ENCODE peak calls at places on chromosomes 6 and 20, in nine cellular contexts. I is NCI-H2029 treated with DMSO at 0.1 percent for 48 hours; Z is SW 1271; N is AG20443; H is activated CD4-positive, alpha-beta T cell treated with anti-CD3 and anti-CD28 coated beads, Interleukin-2, amount 50 U/mL, for 48 hours; Q is NCI-H2081; U is caudate nucleus; K is CD4-positive, alpha-beta memory T cell; J is mucosa of gallbladder. O is an unnamed sample.

GRCh38 chr6:83042671-83043070 is 23.0 kb downstream of the UBE3D start:
- DNase-seq in K (no peak), U (no peak), Z (no peak), H (no peak), N (no peak), Q (no peak), I (no peak), J (no peak), O (no peak)

GRCh38 chr6:13836170-13836569 is 21.8 kb upstream of the MCUR1 start:
- DNase-seq in K (no peak), Z (no peak), H (no peak), I (peak), N (no peak), Q (no peak), U (no peak), J (no peak), O (peak)

GRCh38 chr6:26383624-26384417 is 913 bp downstream of the BTN2A2 start:
- DNase-seq in Z (peak), Q (no peak), I (peak), K (no peak), U (no peak), H (peak), N (peak), J (no peak), O (no peak)

GRCh38 chr6:106134906-106135634 is 48.9 kb downstream of the PRDM1 start:
- DNase-seq in K (no peak), U (no peak), H (peak), N (peak), J (no peak), Z (no peak), I (no peak), Q (no peak), O (peak)

GRCh38 chr20:23061713-23062561 is 12.5 kb upstream of the THBD start:
- DNase-seq in U (no peak), H (no peak), I (no peak), K (no peak), Q (peak), J (peak), Z (peak), N (peak), O (peak)

GRCh38 chr6:140138311-140138994 is 764.0 kb upstream of the CITED2 start:
- DNase-seq in U (no peak), N (peak), Z (no peak), H (no peak), K (no peak), I (no peak), J (no peak), Q (no peak), O (no peak)

GRCh38 chr6:147615659-147616456 is 107.4 kb downstream of the SAMD5 start:
- DNase-seq in Z (no peak), U (no peak), J (no peak), I (no peak), K (no peak), N (no peak), H (no peak), Q (no peak), O (no peak)

GRCh38 chr6:884570-884969 is 191.6 kb upstream of the EXOC2 start:
- DNase-seq in K (no peak), I (no peak), Q (no peak), N (no peak), U (no peak), Z (no peak), J (no peak), H (no peak), O (no peak)

GRCh38 chr6:32973934-32974333 is 5.5 kb downstream of the BRD2 start:
- DNase-seq in Z (peak), U (no peak), Q (peak), K (peak), J (no peak), H (no peak), I (no peak), N (peak), O (peak)

GRCh38 chr6:38942442-38942841 is 106.1 kb upstream of the GLP1R start:
- DNase-seq in U (no peak), J (peak), Q (no peak), Z (no peak), I (no peak), H (no peak), K (no peak), N (no peak), O (no peak)

GRCh38 chr6:75446278-75446880 is 47.2 kb downstream of the FILIP1 start:
- DNase-seq in H (no peak), J (no peak), Z (no peak), Q (no peak), I (no peak), K (no peak), U (no peak), N (no peak), O (no peak)

GRCh38 chr20:61112515-61112914 is 139.5 kb upstream of the CDH4 start:
- DNase-seq in N (no peak), I (no peak), Z (no peak), Q (no peak), J (no peak), K (no peak), U (no peak), H (no peak), O (no peak)

GRCh38 chr6:122014961-122015360 is 384.5 kb upstream of the HSF2 start:
- DNase-seq in J (no peak), U (no peak), K (no peak), H (no peak), N (peak), Z (no peak), I (no peak), Q (no peak), O (peak)

GRCh38 chr20:3470627-3471396 is at the start of gene ATRN:
- DNase-seq in Z (peak), Q (peak), U (peak), J (peak), K (peak), I (peak), H (peak), N (peak), O (peak)

GRCh38 chr6:70956451-70957283 is at the start of gene B3GAT2:
- DNase-seq in J (no peak), Z (no peak), I (no peak), U (no peak), Q (peak), H (peak), K (peak), N (peak), O (peak)

GRCh38 chr6:75128881-75129570 is 76.8 kb downstream of the COL12A1 start:
- DNase-seq in H (no peak), K (no peak), N (no peak), Q (no peak), U (no peak), J (no peak), I (no peak), Z (no peak), O (no peak)

GRCh38 chr20:60055740-60056139 is 97.5 kb downstream of the CDH26 start:
- DNase-seq in J (peak), I (no peak), Z (peak), H (peak), K (peak), N (no peak), Q (no peak), U (no peak), O (no peak)

GRCh38 chr6:154249499-154250298 is 106.9 kb downstream of the IPCEF1 start:
- DNase-seq in H (no peak), I (no peak), U (no peak), K (peak), Z (no peak), N (no peak), J (no peak), Q (no peak), O (no peak)

GRCh38 chr6:144284753-144285547 is at the start of gene UTRN:
- DNase-seq in U (no peak), H (peak), K (peak), Q (peak), J (peak), Z (peak), I (no peak), N (peak), O (peak)

GRCh38 chr20:25083141-25083772 is 1.3 kb upstream of the VSX1 start:
- DNase-seq in H (no peak), U (no peak), K (no peak), I (no peak), Z (no peak), Q (no peak), N (no peak), J (no peak), O (peak)

GRCh38 chr20:49557449-49557848 is 10.5 kb downstream of the PTGIS start:
- DNase-seq in Q (no peak), Z (no peak), H (no peak), N (no peak), I (no peak), J (no peak), U (no peak), K (no peak), O (no peak)

GRCh38 chr6:14922306-14922705 is 323.6 kb upstream of the JARID2 start:
- DNase-seq in J (no peak), K (no peak), U (no peak), H (no peak), Q (no peak), N (peak), Z (no peak), I (no peak), O (no peak)